ENCODE peak calls at places on chromosomes 13 and 19, in six cellular contexts. X is iPS DF 19.7, M is astrocyte of the cerebellum, R is brain microvascular endothelial cell, J is HEK293T, Y is foreskin melanocyte. N is an unnamed sample.
A peak's percentile ranks its signal among the peaks of the same experiment; 100 is the strongest.

GRCh38 chr13:99033814-99034213 is 56.0 kb upstream of the DOCK9 start:
- DNase-seq in R (no peak), M (no peak), X (no peak), J (peak; percentile 23), Y (no peak), N (no peak)

GRCh38 chr13:99086869-99087129 is 108.9 kb upstream of the DOCK9 start:
- DNase-seq in X (no peak), Y (peak; percentile 7), J (no peak), R (no peak), M (no peak), N (peak; percentile 46)

GRCh38 chr13:43986395-43986794 is 106.7 kb downstream of the LACC1 start:
- DNase-seq in X (no peak), J (no peak), R (no peak), Y (no peak), M (no peak), N (no peak)

GRCh38 chr19:12884926-12885748 is 1.9 kb downstream of the KLF1 start:
- DNase-seq in X (peak; percentile 94), R (peak; percentile 18), Y (no peak), J (peak; percentile 42), M (no peak), N (peak; percentile 82)

GRCh38 chr13:32746474-32746873 is 160.2 kb downstream of the PDS5B start:
- DNase-seq in R (peak; percentile 85), J (no peak), M (peak; percentile 37), Y (peak; percentile 91), X (no peak), N (no peak)

GRCh38 chr13:29589234-29589633 is 6.3 kb downstream of the SLC7A1 start:
- DNase-seq in M (no peak), R (peak; percentile 33), Y (no peak), X (no peak), J (no peak), N (no peak)

GRCh38 chr13:107669356-107669755 is 546.0 kb downstream of the LIG4 start:
- DNase-seq in X (no peak), Y (peak; percentile 12), R (no peak), M (peak; percentile 9), J (no peak), N (no peak)

GRCh38 chr13:30108913-30109237 is 198.5 kb downstream of the KATNAL1 start:
- DNase-seq in X (no peak), J (no peak), R (no peak), Y (no peak), M (no peak), N (no peak)

GRCh38 chr19:9061879-9062278 is 25.0 kb upstream of the OR1M1 start:
- DNase-seq in X (no peak), M (no peak), Y (no peak), J (no peak), R (no peak), N (no peak)

GRCh38 chr13:99153219-99153618 is 47.4 kb upstream of the UBAC2 start:
- DNase-seq in J (no peak), X (no peak), R (no peak), Y (no peak), M (peak; percentile 16), N (no peak)

GRCh38 chr13:96532804-96533203 is 442.9 kb downstream of the HS6ST3 start:
- DNase-seq in Y (no peak), J (no peak), R (no peak), M (no peak), X (no peak), N (no peak)

GRCh38 chr13:38667526-38668094 is 19.3 kb upstream of the FREM2 start:
- DNase-seq in X (no peak), J (no peak), M (no peak), Y (no peak), R (no peak), N (no peak)

GRCh38 chr13:66635526-66635925 is 594.6 kb downstream of the PCDH9 start:
- DNase-seq in Y (peak; percentile 61), J (no peak), M (peak; percentile 73), X (no peak), R (peak; percentile 54), N (no peak)

GRCh38 chr19:35901854-35902661 is at the start of gene HCST:
- DNase-seq in J (no peak), M (no peak), R (no peak), Y (no peak), X (no peak), N (peak; percentile 49)

GRCh38 chr19:10105241-10106099 is 692 bp upstream of the PPAN start:
- DNase-seq in J (no peak), R (no peak), X (no peak), Y (no peak), M (no peak), N (peak; percentile 62)

GRCh38 chr19:48868196-48868886 is at the start of gene PLEKHA4:
- DNase-seq in X (no peak), J (no peak), R (no peak), M (no peak), Y (peak; percentile 29), N (no peak)

GRCh38 chr19:54128796-54129616 is 8.6 kb upstream of the CNOT3 start:
- DNase-seq in Y (no peak), M (no peak), X (no peak), J (no peak), R (no peak), N (no peak)

GRCh38 chr13:113776231-113777125 is 17.5 kb downstream of the TMEM255B start:
- DNase-seq in X (no peak), M (no peak), Y (no peak), R (no peak), J (no peak), N (no peak)

GRCh38 chr13:46679369-46680180 is 117.4 kb downstream of the ESD start:
- DNase-seq in Y (no peak), X (no peak), M (no peak), R (peak; percentile 59), J (no peak), N (peak; percentile 30)

GRCh38 chr13:22744688-22745452 is 435.9 kb upstream of the SGCG start:
- DNase-seq in J (no peak), R (no peak), Y (no peak), X (no peak), M (no peak), N (no peak)

GRCh38 chr19:54114340-54114826 is 1.1 kb downstream of the TFPT start:
- DNase-seq in M (no peak), X (no peak), J (no peak), Y (peak; percentile 43), R (peak; percentile 36), N (peak; percentile 59)

GRCh38 chr13:88068316-88068715 is 397.1 kb downstream of the SLITRK5 start:
- DNase-seq in R (no peak), Y (no peak), J (no peak), M (peak; percentile 19), X (no peak), N (no peak)

GRCh38 chr19:29084266-29084665 is 128.7 kb downstream of the UQCRFS1 start:
- DNase-seq in M (no peak), Y (no peak), X (no peak), R (no peak), J (peak; percentile 26), N (no peak)

GRCh38 chr19:958967-959685 is 25.0 kb upstream of the WDR18 start:
- DNase-seq in M (no peak), J (no peak), Y (no peak), R (peak; percentile 31), X (no peak), N (no peak)

GRCh38 chr13:51861728-51862300 is at the start of gene CCDC70:
- DNase-seq in X (no peak), R (peak; percentile 73), Y (no peak), M (no peak), J (no peak), N (no peak)

GRCh38 chr13:95319551-95320274 is 18.5 kb upstream of the ABCC4 start:
- DNase-seq in R (no peak), J (no peak), X (no peak), M (no peak), Y (no peak), N (no peak)

GRCh38 chr13:79060216-79060615 is 345.8 kb downstream of the RBM26 start:
- DNase-seq in J (no peak), M (no peak), X (no peak), Y (no peak), R (no peak), N (no peak)

GRCh38 chr13:47564041-47564440 is 437.0 kb downstream of the SUCLA2 start:
- DNase-seq in J (no peak), Y (no peak), M (no peak), X (no peak), R (no peak), N (no peak)

GRCh38 chr13:100566543-100566942 is 22.0 kb downstream of the GGACT start:
- DNase-seq in R (no peak), Y (no peak), X (no peak), J (no peak), M (no peak), N (no peak)

N was measured in activated T-helper 2 cell treated with anti-CD3 and anti-CD28 coated beads, Interferon-gamma antibody, Interleukin-2, Interleukin-4, amounts not matched to agents 10 μg/mL and 5 μg/mL and 100 μg/mL, durations not matched to agents 14 hours and 24 hours and 36 hours.